ENCODE peak calls at places on chromosomes 5 and 9, in eight cellular contexts. E, Z, M, D, T, N, J and H are unnamed samples.

GRCh38 chr5:137073192-137073591 is 425.9 kb downstream of the SPOCK1 start:
- DNase-seq in E (no peak), Z (no peak), M (no peak), D (no peak), T (no peak), N (peak), J (peak), H (no peak)

GRCh38 chr5:170896779-170897178 is 35.0 kb downstream of the RANBP17 start:
- DNase-seq in E (no peak), Z (no peak), M (peak), D (peak), T (no peak), N (peak), J (no peak), H (peak)

GRCh38 chr9:127004946-127005769 is 90.6 kb downstream of the RALGPS1 start:
- DNase-seq in E (no peak), Z (no peak), M (no peak), D (no peak), T (peak), N (peak), J (no peak), H (peak)

GRCh38 chr5:177545487-177546261 is 8.7 kb downstream of the FAM193B start:
- DNase-seq in E (peak), Z (peak), M (no peak), D (no peak), T (no peak), N (peak), J (peak), H (peak)

GRCh38 chr5:106311230-106311629 is 1359.5 kb downstream of the EFNA5 start:
- DNase-seq in E (no peak), Z (no peak), M (no peak), D (no peak), T (no peak), N (peak), J (no peak), H (peak)

GRCh38 chr9:95079461-95079860 is 238.0 kb downstream of the FANCC start:
- DNase-seq in E (peak), Z (no peak), M (no peak), D (no peak), T (no peak), N (no peak), J (no peak), H (no peak)

GRCh38 chr9:133375116-133375723 is 640 bp downstream of the SURF4 start:
- DNase-seq in E (no peak), Z (no peak), M (peak), D (peak), T (no peak), N (peak), J (no peak), H (peak)

GRCh38 chr5:3153226-3153858 is 401.9 kb upstream of the IRX2 start:
- DNase-seq in E (no peak), Z (no peak), M (no peak), D (no peak), T (no peak), N (no peak), J (no peak), H (no peak)

GRCh38 chr5:119417891-119418781 is 34.2 kb upstream of the HSD17B4 start:
- DNase-seq in E (no peak), Z (no peak), M (no peak), D (no peak), T (no peak), N (peak), J (no peak), H (peak)

GRCh38 chr5:132272341-132273210 is 15.1 kb downstream of the PDLIM4 start:
- DNase-seq in E (peak), Z (no peak), M (peak), D (peak), T (peak), N (peak), J (no peak), H (peak)

GRCh38 chr9:90808890-90809685 is 7.5 kb downstream of the SYK start:
- DNase-seq in E (no peak), Z (no peak), M (no peak), D (no peak), T (no peak), N (no peak), J (no peak), H (no peak)

GRCh38 chr9:72586388-72587160 is 65.2 kb downstream of the TMC1 start:
- DNase-seq in E (no peak), Z (peak), M (no peak), D (no peak), T (no peak), N (peak), J (peak), H (peak)

GRCh38 chr5:20972419-20972925 is 984.5 kb upstream of the CDH18 start:
- DNase-seq in E (peak), Z (no peak), M (peak), D (peak), T (no peak), N (peak), J (no peak), H (peak)

GRCh38 chr9:77710965-77711657 is 63.0 kb upstream of the GNA14 start:
- DNase-seq in E (no peak), Z (no peak), M (no peak), D (no peak), T (no peak), N (no peak), J (no peak), H (no peak)

GRCh38 chr5:126430631-126431030 is 7.4 kb downstream of the GRAMD2B start:
- DNase-seq in E (no peak), Z (no peak), M (no peak), D (no peak), T (no peak), N (no peak), J (no peak), H (no peak)

GRCh38 chr5:178994580-178995340 is at the start of gene GRM6:
- DNase-seq in E (no peak), Z (no peak), M (peak), D (no peak), T (no peak), N (no peak), J (no peak), H (no peak)

GRCh38 chr9:134698587-134699342 is 57.2 kb downstream of the COL5A1 start:
- DNase-seq in E (peak), Z (no peak), M (peak), D (peak), T (peak), N (peak), J (no peak), H (peak)

GRCh38 chr5:91670565-91670964 is 287.4 kb upstream of the ARRDC3 start:
- DNase-seq in E (peak), Z (no peak), M (no peak), D (no peak), T (no peak), N (no peak), J (no peak), H (no peak)

GRCh38 chr5:68196876-68197275 is 18.7 kb upstream of the PIK3R1 start:
- DNase-seq in E (no peak), Z (no peak), M (no peak), D (no peak), T (no peak), N (no peak), J (no peak), H (no peak)

GRCh38 chr5:1950708-1951103 is 68.0 kb upstream of the IRX4 start:
- DNase-seq in E (no peak), Z (no peak), M (no peak), D (no peak), T (no peak), N (no peak), J (no peak), H (no peak)

GRCh38 chr5:180976518-180976917 is 12.1 kb upstream of the BTNL3 start:
- DNase-seq in E (no peak), Z (no peak), M (no peak), D (no peak), T (no peak), N (no peak), J (no peak), H (no peak)

GRCh38 chr9:17611342-17611741 is 32.5 kb downstream of the SH3GL2 start:
- DNase-seq in E (no peak), Z (no peak), M (no peak), D (no peak), T (no peak), N (no peak), J (no peak), H (no peak)

GRCh38 chr5:154371687-154372086 is 74.1 kb upstream of the SAP30L start:
- DNase-seq in E (no peak), Z (peak), M (no peak), D (no peak), T (no peak), N (peak), J (no peak), H (peak)

GRCh38 chr5:10030219-10030831 is 219.4 kb downstream of the ATPSCKMT start:
- DNase-seq in E (no peak), Z (no peak), M (no peak), D (no peak), T (no peak), N (peak), J (no peak), H (peak)

GRCh38 chr9:121944741-121945191 is 148.3 kb downstream of the TTLL11 start:
- DNase-seq in E (no peak), Z (no peak), M (no peak), D (no peak), T (no peak), N (peak), J (no peak), H (peak)

GRCh38 chr9:127567898-127568617 is 44.0 kb upstream of the STXBP1 start:
- DNase-seq in E (no peak), Z (no peak), M (peak), D (peak), T (peak), N (no peak), J (no peak), H (no peak)

GRCh38 chr9:137150485-137151060 is 11.6 kb downstream of the GRIN1 start:
- DNase-seq in E (no peak), Z (no peak), M (no peak), D (peak), T (no peak), N (no peak), J (no peak), H (peak)

GRCh38 chr5:149485655-149486615 is 65.3 kb downstream of the CSNK1A1 start:
- DNase-seq in E (peak), Z (peak), M (peak), D (peak), T (no peak), N (peak), J (peak), H (peak)

GRCh38 chr5:53944981-53945380 is 365.4 kb downstream of the ARL15 start:
- DNase-seq in E (no peak), Z (no peak), M (no peak), D (no peak), T (no peak), N (peak), J (no peak), H (peak)

GRCh38 chr5:134289509-134290113 is 63.7 kb upstream of the PPP2CA start:
- DNase-seq in E (peak), Z (peak), M (peak), D (peak), T (peak), N (peak), J (peak), H (peak)

GRCh38 chr5:158154226-158155005 is 295.5 kb upstream of the CLINT1 start:
- DNase-seq in E (peak), Z (no peak), M (no peak), D (peak), T (no peak), N (peak), J (peak), H (peak)

GRCh38 chr9:89793124-89793495 is 188.3 kb downstream of the GADD45G start:
- DNase-seq in E (no peak), Z (no peak), M (no peak), D (no peak), T (no peak), N (no peak), J (no peak), H (no peak)

GRCh38 chr5:5080790-5081189 is 59.3 kb upstream of the ADAMTS16 start:
- DNase-seq in E (no peak), Z (no peak), M (no peak), D (no peak), T (no peak), N (no peak), J (no peak), H (no peak)

GRCh38 chr9:88706193-88707112 is 171.5 kb downstream of the NXNL2 start:
- DNase-seq in E (no peak), Z (no peak), M (peak), D (no peak), T (no peak), N (no peak), J (no peak), H (no peak)

GRCh38 chr9:89941875-89942274 is 337.1 kb downstream of the GADD45G start:
- DNase-seq in E (no peak), Z (peak), M (no peak), D (no peak), T (no peak), N (peak), J (peak), H (no peak)

GRCh38 chr9:108286807-108287206 is 569.0 kb downstream of the ACTL7B start:
- DNase-seq in E (no peak), Z (no peak), M (no peak), D (no peak), T (no peak), N (no peak), J (no peak), H (no peak)

GRCh38 chr5:112492291-112492690 is 73.2 kb upstream of the EPB41L4A start:
- DNase-seq in E (peak), Z (peak), M (peak), D (peak), T (no peak), N (peak), J (peak), H (peak)

GRCh38 chr5:123089572-123089970 is 530 bp downstream of the PRDM6 start:
- DNase-seq in E (no peak), Z (no peak), M (peak), D (no peak), T (no peak), N (peak), J (no peak), H (peak)

GRCh38 chr9:100601216-100601615 is 23.3 kb downstream of the CAVIN4 start:
- DNase-seq in E (no peak), Z (no peak), M (peak), D (peak), T (peak), N (peak), J (no peak), H (peak)

DNA sequence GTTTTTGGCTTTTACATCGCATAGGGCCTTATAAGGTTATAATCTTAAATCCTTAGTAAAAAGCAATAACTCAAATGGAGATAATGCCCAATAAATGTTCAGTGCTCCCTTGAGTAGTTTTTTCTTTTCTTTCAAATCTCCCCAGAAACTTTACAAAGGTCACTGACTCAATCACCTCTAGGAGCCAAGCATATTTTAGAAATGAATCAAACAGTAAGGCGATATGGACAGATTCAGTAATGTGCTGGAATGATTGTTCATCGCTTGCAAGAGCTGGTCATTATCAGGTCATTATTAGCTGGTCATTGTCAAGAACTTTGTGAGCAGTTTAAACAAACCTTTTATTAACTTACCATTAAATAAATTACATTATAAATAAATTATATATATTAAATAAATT is 130.4 kb upstream of the SLIT3 start:
- DNase-seq in E (no peak), Z (no peak), M (no peak), D (no peak), T (no peak), N (no peak), J (no peak), H (no peak)
- H3K27ac ChIP-seq in E (no peak), Z (no peak), M (no peak), D (no peak), T (no peak), N (no peak), J (no peak), H (no peak)

GRCh38 chr5:100794218-100794617 is 108.9 kb downstream of the ST8SIA4 start:
- DNase-seq in E (no peak), Z (no peak), M (no peak), D (no peak), T (no peak), N (no peak), J (no peak), H (no peak)

GRCh38 chr5:100796851-100797250 is 106.2 kb downstream of the ST8SIA4 start:
- DNase-seq in E (no peak), Z (no peak), M (no peak), D (no peak), T (no peak), N (no peak), J (no peak), H (no peak)

GRCh38 chr5:100792781-100793180 is 110.3 kb downstream of the ST8SIA4 start:
- DNase-seq in E (no peak), Z (no peak), M (no peak), D (no peak), T (no peak), N (no peak), J (no peak), H (no peak)

GRCh38 chr5:100797863-100798262 is 105.2 kb downstream of the ST8SIA4 start:
- DNase-seq in E (no peak), Z (no peak), M (no peak), D (no peak), T (no peak), N (peak), J (no peak), H (peak)

DNA sequence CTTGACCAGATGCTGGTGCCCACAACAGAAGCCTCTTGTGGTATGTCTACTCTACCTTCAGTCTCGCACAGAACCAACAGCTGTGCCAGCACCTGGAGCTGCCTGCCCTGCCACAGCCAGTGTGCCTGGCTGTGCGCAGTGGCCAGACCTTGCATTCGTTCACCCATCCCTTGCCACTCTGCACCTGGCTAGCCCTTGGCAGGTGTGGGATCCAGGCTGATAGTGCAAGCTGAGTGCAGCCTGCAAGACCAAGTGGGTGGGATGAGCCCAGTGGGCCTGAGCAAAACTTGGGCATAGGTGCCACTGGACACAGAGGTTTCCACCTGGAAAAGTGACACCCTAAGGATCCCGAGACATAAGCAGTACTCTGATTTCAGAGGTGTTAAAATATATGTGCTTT is 108.2 kb downstream of the ST8SIA4 start:
- DNase-seq in E (no peak), Z (no peak), M (no peak), D (no peak), T (no peak), N (no peak), J (no peak), H (no peak)
- TF ChIP-seq CTCF in E (no peak), Z (no peak), M (no peak), D (no peak), T (no peak), N (no peak), J (no peak), H (no peak)

DNA sequence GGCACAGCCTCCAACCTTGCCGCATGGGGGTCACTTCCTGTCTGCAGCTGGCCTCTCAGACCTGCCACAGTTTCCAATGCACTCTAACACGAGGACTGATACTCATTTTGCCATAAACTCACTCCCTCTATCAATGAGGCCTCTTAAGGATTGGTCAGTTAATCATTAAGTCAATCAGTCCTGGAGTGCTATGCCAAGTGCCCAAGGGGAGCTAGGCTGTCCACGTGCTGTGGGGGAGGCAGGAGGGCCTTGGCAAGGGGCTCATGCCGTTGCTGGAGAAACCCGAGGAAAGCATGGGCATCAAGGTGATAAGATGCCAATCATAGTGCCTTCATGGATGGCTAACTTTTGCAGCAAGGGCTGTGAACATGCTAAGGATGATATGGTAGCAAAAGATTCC is 1.7 kb upstream of the ALDH1B1 start:
- DNase-seq in E (no peak), Z (no peak), M (no peak), D (no peak), T (no peak), N (no peak), J (no peak), H (no peak)
- H3K27ac ChIP-seq in E (no peak), Z (no peak), M (no peak), D (no peak), T (no peak), N (no peak), J (no peak), H (no peak)

GRCh38 chr5:116420540-116420939 is 154.1 kb downstream of the SEMA6A start:
- DNase-seq in E (peak), Z (no peak), M (no peak), D (no peak), T (no peak), N (no peak), J (no peak), H (no peak)

GRCh38 chr5:116418774-116419173 is 155.8 kb downstream of the SEMA6A start:
- DNase-seq in E (no peak), Z (no peak), M (no peak), D (no peak), T (no peak), N (no peak), J (no peak), H (no peak)

GRCh38 chr5:116419258-116419657 is 155.4 kb downstream of the SEMA6A start:
- DNase-seq in E (no peak), Z (no peak), M (no peak), D (no peak), T (no peak), N (no peak), J (no peak), H (no peak)

GRCh38 chr5:116423091-116423490 is 151.5 kb downstream of the SEMA6A start:
- DNase-seq in E (no peak), Z (no peak), M (no peak), D (no peak), T (no peak), N (peak), J (no peak), H (no peak)

GRCh38 chr5:116421080-116421629 is 153.5 kb downstream of the SEMA6A start:
- DNase-seq in E (no peak), Z (no peak), M (no peak), D (no peak), T (no peak), N (no peak), J (no peak), H (no peak)
- TF ChIP-seq CTCF in E (no peak), Z (no peak), M (no peak), D (no peak), T (no peak), N (no peak), J (no peak), H (no peak)

GRCh38 chr5:58260243-58260642 is 199.6 kb downstream of the PLK2 start:
- DNase-seq in E (no peak), Z (no peak), M (no peak), D (no peak), T (no peak), N (no peak), J (no peak), H (no peak)
- H3K27ac ChIP-seq in E (no peak), Z (peak), M (peak), D (no peak), T (no peak), N (peak), J (no peak), H (peak)

GRCh38 chr9:75482566-75482965 is 394.3 kb downstream of the OSTF1 start:
- DNase-seq in E (no peak), Z (no peak), M (no peak), D (no peak), T (no peak), N (no peak), J (no peak), H (peak)
- TF ChIP-seq CTCF in E (no peak), Z (no peak), M (no peak), D (no peak), T (no peak), N (no peak), J (no peak), H (no peak)

GRCh38 chr5:84816160-84816559 is 431.5 kb upstream of the EDIL3 start:
- DNase-seq in E (no peak), Z (no peak), M (no peak), D (no peak), T (no peak), N (no peak), J (no peak), H (no peak)
- H3K27ac ChIP-seq in E (no peak), Z (no peak), M (no peak), D (no peak), T (no peak), N (no peak), J (no peak), H (no peak)